ENCODE peak calls at places on chromosome 14, in seven cellular contexts. H is sciatic nerve; E is activated naive CD8-positive, alpha-beta T cell treated with anti-CD3 and anti-CD28 coated beads for 36 hours; K is caudate nucleus; C is DMS153; Y is ELR; X is AG08396. B is an unnamed sample.

GRCh38 chr14:60648169-60648933 is 926 bp downstream of the SIX1 start:
- DNase-seq in H (no peak), X (peak; percentile 65), E (no peak), Y (peak; percentile 66), C (no peak), K (no peak), B (no peak)

GRCh38 chr14:22824711-22825359 is 4.9 kb upstream of the MRPL52 start:
- DNase-seq in H (no peak), X (peak; percentile 81), E (no peak), C (no peak), Y (peak; percentile 96), K (no peak), B (peak; percentile 83)

GRCh38 chr14:96581902-96582640 is 79.9 kb downstream of the PAPOLA start:
- DNase-seq in Y (no peak), K (no peak), X (no peak), E (no peak), H (peak; percentile 22), C (no peak), B (no peak)

GRCh38 chr14:102264355-102264754 is 40.6 kb downstream of the MOK start:
- DNase-seq in E (no peak), C (no peak), H (no peak), Y (no peak), X (no peak), K (no peak), B (no peak)

GRCh38 chr14:24398943-24399801 is at the start of gene NYNRIN:
- DNase-seq in Y (peak; percentile 38), X (peak; percentile 65), H (peak; percentile 78), K (no peak), E (peak; percentile 47), C (no peak), B (no peak)

GRCh38 chr14:61768240-61768639 is 6.0 kb downstream of the SNAPC1 start:
- DNase-seq in E (no peak), K (no peak), C (no peak), Y (no peak), X (no peak), H (no peak), B (no peak)

GRCh38 chr14:102545461-102546265 is 36.1 kb upstream of the ANKRD9 start:
- DNase-seq in C (no peak), Y (peak; percentile 29), K (no peak), X (no peak), E (no peak), H (no peak), B (peak; percentile 62)

GRCh38 chr14:50834802-50835276 is 3.9 kb upstream of the NIN start:
- DNase-seq in H (no peak), X (no peak), K (no peak), C (no peak), E (no peak), Y (no peak), B (no peak)

GRCh38 chr14:50453869-50454268 is 57.2 kb upstream of the CDKL1 start:
- DNase-seq in X (no peak), K (no peak), E (no peak), H (no peak), C (no peak), Y (no peak), B (no peak)